ENCODE peak calls at places on chromosomes 7 and 10, in eight cellular contexts. One of them, this sample, is unnamed.

GRCh38 chr7:25642849-25643248 is 414.6 kb upstream of the NPVF start:
- DNase-seq in esophagus squamous epithelium: no peak
- DNase-seq in CD8-positive, alpha-beta T cell: no peak
- DNase-seq in cardiac muscle cell: no peak
- DNase-seq in HepG2: no peak
- DNase-seq in SJSA1: no peak
- DNase-seq in WERI-Rb-1: no peak
- DNase-seq in MM.1S: no peak
- DNase-seq in this sample: no peak

GRCh38 chr7:111168182-111168581 is 77.3 kb downstream of the LRRN3 start:
- DNase-seq in esophagus squamous epithelium: no peak
- DNase-seq in CD8-positive, alpha-beta T cell: no peak
- DNase-seq in cardiac muscle cell: no peak
- DNase-seq in HepG2: no peak
- DNase-seq in SJSA1: peak; percentile 4
- DNase-seq in WERI-Rb-1: no peak
- DNase-seq in MM.1S: no peak
- DNase-seq in this sample: no peak

GRCh38 chr7:125119559-125120115 is 190.0 kb upstream of the POT1 start:
- DNase-seq in esophagus squamous epithelium: no peak
- DNase-seq in CD8-positive, alpha-beta T cell: no peak
- DNase-seq in cardiac muscle cell: peak; percentile 1
- DNase-seq in HepG2: no peak
- DNase-seq in SJSA1: no peak
- DNase-seq in WERI-Rb-1: no peak
- DNase-seq in MM.1S: no peak
- DNase-seq in this sample: no peak

GRCh38 chr7:33805630-33806233 is 99.6 kb upstream of the BMPER start:
- DNase-seq in esophagus squamous epithelium: no peak
- DNase-seq in CD8-positive, alpha-beta T cell: no peak
- DNase-seq in cardiac muscle cell: no peak
- DNase-seq in HepG2: no peak
- DNase-seq in SJSA1: no peak
- DNase-seq in WERI-Rb-1: no peak
- DNase-seq in MM.1S: no peak
- DNase-seq in this sample: peak; percentile 13

GRCh38 chr7:33981686-33982424 is 76.5 kb downstream of the BMPER start:
- DNase-seq in esophagus squamous epithelium: no peak
- DNase-seq in CD8-positive, alpha-beta T cell: no peak
- DNase-seq in cardiac muscle cell: no peak
- DNase-seq in HepG2: no peak
- DNase-seq in SJSA1: no peak
- DNase-seq in WERI-Rb-1: no peak
- DNase-seq in MM.1S: no peak
- DNase-seq in this sample: no peak

GRCh38 chr7:155233703-155234492 is 63.8 kb upstream of the INSIG1 start:
- DNase-seq in esophagus squamous epithelium: no peak
- DNase-seq in CD8-positive, alpha-beta T cell: peak; percentile 15
- DNase-seq in cardiac muscle cell: no peak
- DNase-seq in HepG2: no peak
- DNase-seq in SJSA1: no peak
- DNase-seq in WERI-Rb-1: no peak
- DNase-seq in MM.1S: no peak
- DNase-seq in this sample: no peak

GRCh38 chr10:80173441-80173840 is 31.9 kb downstream of the ANXA11 start:
- DNase-seq in esophagus squamous epithelium: no peak
- DNase-seq in CD8-positive, alpha-beta T cell: no peak
- DNase-seq in cardiac muscle cell: no peak
- DNase-seq in HepG2: no peak
- DNase-seq in SJSA1: no peak
- DNase-seq in WERI-Rb-1: no peak
- DNase-seq in MM.1S: no peak
- DNase-seq in this sample: no peak

GRCh38 chr10:59362184-59362966 is at the start of gene FAM13C:
- DNase-seq in esophagus squamous epithelium: no peak
- DNase-seq in CD8-positive, alpha-beta T cell: no peak
- DNase-seq in cardiac muscle cell: peak; percentile 81
- DNase-seq in HepG2: peak; percentile 7
- DNase-seq in SJSA1: peak; percentile 46
- DNase-seq in WERI-Rb-1: peak; percentile 78
- DNase-seq in MM.1S: peak; percentile 64
- DNase-seq in this sample: peak; percentile 59

GRCh38 chr7:12157517-12157916 is 53.6 kb upstream of the TMEM106B start:
- DNase-seq in esophagus squamous epithelium: no peak
- DNase-seq in CD8-positive, alpha-beta T cell: no peak
- DNase-seq in cardiac muscle cell: no peak
- DNase-seq in HepG2: no peak
- DNase-seq in SJSA1: no peak
- DNase-seq in WERI-Rb-1: no peak
- DNase-seq in MM.1S: no peak
- DNase-seq in this sample: no peak

GRCh38 chr7:22281481-22281880 is 75.5 kb downstream of the RAPGEF5 start:
- DNase-seq in esophagus squamous epithelium: no peak
- DNase-seq in CD8-positive, alpha-beta T cell: no peak
- DNase-seq in cardiac muscle cell: no peak
- DNase-seq in HepG2: no peak
- DNase-seq in SJSA1: no peak
- DNase-seq in WERI-Rb-1: no peak
- DNase-seq in MM.1S: no peak
- DNase-seq in this sample: no peak

GRCh38 chr10:63573068-63573697 is 52.0 kb downstream of the REEP3 start:
- DNase-seq in esophagus squamous epithelium: no peak
- DNase-seq in CD8-positive, alpha-beta T cell: no peak
- DNase-seq in cardiac muscle cell: no peak
- DNase-seq in HepG2: no peak
- DNase-seq in SJSA1: peak; percentile 49
- DNase-seq in WERI-Rb-1: no peak
- DNase-seq in MM.1S: peak; percentile 70
- DNase-seq in this sample: no peak

GRCh38 chr10:47151880-47152279 is 148.1 kb upstream of the GDF10 start:
- DNase-seq in esophagus squamous epithelium: no peak
- DNase-seq in CD8-positive, alpha-beta T cell: no peak
- DNase-seq in cardiac muscle cell: no peak
- DNase-seq in HepG2: no peak
- DNase-seq in SJSA1: no peak
- DNase-seq in WERI-Rb-1: no peak
- DNase-seq in MM.1S: no peak
- DNase-seq in this sample: no peak

GRCh38 chr7:1460757-1461639 is 1.7 kb upstream of the MICALL2 start:
- DNase-seq in esophagus squamous epithelium: no peak
- DNase-seq in CD8-positive, alpha-beta T cell: no peak
- DNase-seq in cardiac muscle cell: peak; percentile 38
- DNase-seq in HepG2: peak; percentile 73
- DNase-seq in SJSA1: no peak
- DNase-seq in WERI-Rb-1: no peak
- DNase-seq in MM.1S: no peak
- DNase-seq in this sample: no peak
- H3K4me3 ChIP-seq in esophagus squamous epithelium: peak overlapping the region; percentile 73
- H3K4me3 ChIP-seq in CD8-positive, alpha-beta T cell: no peak overlapping the region
- H3K4me3 ChIP-seq in cardiac muscle cell: no peak overlapping the region
- H3K4me3 ChIP-seq in HepG2: peak overlapping the region; percentile 50
- H3K4me3 ChIP-seq in SJSA1: no peak overlapping the region
- H3K4me3 ChIP-seq in WERI-Rb-1: no peak overlapping the region
- H3K4me3 ChIP-seq in MM.1S: no peak overlapping the region
- H3K4me3 ChIP-seq in this sample: no peak overlapping the region

GRCh38 chr10:43057831-43058340 is 19.0 kb upstream of the RET start:
- DNase-seq in esophagus squamous epithelium: no peak
- DNase-seq in CD8-positive, alpha-beta T cell: no peak
- DNase-seq in cardiac muscle cell: no peak
- DNase-seq in HepG2: no peak
- DNase-seq in SJSA1: no peak
- DNase-seq in WERI-Rb-1: no peak
- DNase-seq in MM.1S: no peak
- DNase-seq in this sample: no peak

GRCh38 chr10:43058716-43059335 is 18.0 kb upstream of the RET start:
- DNase-seq in esophagus squamous epithelium: no peak
- DNase-seq in CD8-positive, alpha-beta T cell: no peak
- DNase-seq in cardiac muscle cell: no peak
- DNase-seq in HepG2: no peak
- DNase-seq in SJSA1: no peak
- DNase-seq in WERI-Rb-1: no peak
- DNase-seq in MM.1S: no peak
- DNase-seq in this sample: no peak

GRCh38 chr10:43061331-43061730 is 15.5 kb upstream of the RET start:
- DNase-seq in esophagus squamous epithelium: no peak
- DNase-seq in CD8-positive, alpha-beta T cell: no peak
- DNase-seq in cardiac muscle cell: no peak
- DNase-seq in HepG2: no peak
- DNase-seq in SJSA1: no peak
- DNase-seq in WERI-Rb-1: no peak
- DNase-seq in MM.1S: no peak
- DNase-seq in this sample: no peak

GRCh38 chr10:43060291-43060690 is 16.6 kb upstream of the RET start:
- DNase-seq in esophagus squamous epithelium: no peak
- DNase-seq in CD8-positive, alpha-beta T cell: no peak
- DNase-seq in cardiac muscle cell: no peak
- DNase-seq in HepG2: no peak
- DNase-seq in SJSA1: no peak
- DNase-seq in WERI-Rb-1: no peak
- DNase-seq in MM.1S: no peak
- DNase-seq in this sample: no peak

DNA sequence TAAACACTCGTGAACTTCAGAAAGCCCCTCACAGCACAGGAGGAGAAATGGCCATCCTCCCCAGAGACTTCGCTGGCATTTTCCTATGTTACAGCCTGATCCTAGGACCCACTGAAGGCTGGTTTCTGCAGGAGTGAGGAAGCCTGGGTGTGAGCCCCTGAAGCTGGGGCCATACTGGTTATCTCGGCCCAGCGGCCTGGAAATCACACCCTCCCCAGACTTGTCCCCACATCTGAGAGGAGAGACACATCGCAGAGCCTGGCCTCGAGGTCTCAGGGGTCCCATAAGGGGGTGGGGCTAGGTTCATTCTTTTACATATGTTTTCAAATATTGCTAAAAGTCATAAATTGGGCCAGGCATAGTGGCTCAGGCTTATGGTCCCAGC is 17.5 kb upstream of the RET start:
- DNase-seq in esophagus squamous epithelium: no peak
- DNase-seq in CD8-positive, alpha-beta T cell: no peak
- DNase-seq in cardiac muscle cell: no peak
- DNase-seq in HepG2: no peak
- DNase-seq in SJSA1: no peak
- DNase-seq in WERI-Rb-1: no peak
- DNase-seq in MM.1S: no peak
- DNase-seq in this sample: no peak
- H3K27me3 ChIP-seq in esophagus squamous epithelium: no peaks in the 10 kb centered on the region
- H3K27me3 ChIP-seq in CD8-positive, alpha-beta T cell: no peaks in the 10 kb centered on the region
- H3K27me3 ChIP-seq in cardiac muscle cell: no peaks in the 10 kb centered on the region
- H3K27me3 ChIP-seq in HepG2: peaks cover 22% of the 10 kb centered on the region
- H3K27me3 ChIP-seq in SJSA1: no peaks in the 10 kb centered on the region
- H3K27me3 ChIP-seq in WERI-Rb-1: peaks cover 92% of the 10 kb centered on the region
- H3K27me3 ChIP-seq in MM.1S: no peaks in the 10 kb centered on the region
- H3K27me3 ChIP-seq in this sample: no peaks in the 10 kb centered on the region

DNA sequence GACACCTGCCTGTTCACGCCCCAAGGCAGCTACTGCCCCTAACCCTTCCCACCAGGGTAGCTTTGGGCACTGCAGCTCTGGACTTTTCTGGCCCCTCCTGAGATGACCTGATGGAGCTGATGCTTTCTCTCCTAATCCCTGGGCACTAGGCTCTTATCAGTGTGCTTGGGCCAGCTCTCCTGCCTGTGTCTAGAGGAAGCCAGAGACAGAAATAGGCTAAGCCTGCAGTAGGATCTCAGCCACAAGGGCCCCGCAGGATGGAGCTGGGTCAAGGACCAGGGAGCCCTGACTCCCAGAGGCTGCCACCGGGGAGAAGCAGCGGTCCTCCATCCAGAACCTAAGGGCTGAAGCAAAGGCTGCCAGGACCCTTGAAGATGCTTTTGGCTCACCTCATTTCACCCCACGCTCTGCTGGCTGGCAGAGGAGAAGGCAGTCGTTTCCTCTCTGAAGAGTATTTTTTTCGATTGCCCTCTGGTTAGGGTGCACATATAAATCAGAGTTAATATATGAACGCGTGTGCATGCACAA is 580.8 kb downstream of the GALNT17 start:
- DNase-seq in esophagus squamous epithelium: no peak
- DNase-seq in CD8-positive, alpha-beta T cell: no peak
- DNase-seq in cardiac muscle cell: peak; percentile 19
- DNase-seq in HepG2: no peak
- DNase-seq in SJSA1: no peak
- DNase-seq in WERI-Rb-1: no peak
- DNase-seq in MM.1S: no peak
- DNase-seq in this sample: no peak
- H3K9me3 ChIP-seq in esophagus squamous epithelium: no peaks in the 10 kb centered on the region
- H3K9me3 ChIP-seq in CD8-positive, alpha-beta T cell: no peaks in the 10 kb centered on the region
- H3K9me3 ChIP-seq in cardiac muscle cell: no peaks in the 10 kb centered on the region
- H3K9me3 ChIP-seq in HepG2: no peaks in the 10 kb centered on the region
- H3K9me3 ChIP-seq in SJSA1: peaks cover 9% of the 10 kb centered on the region
- H3K9me3 ChIP-seq in WERI-Rb-1: no peaks in the 10 kb centered on the region
- H3K9me3 ChIP-seq in MM.1S: no peaks in the 10 kb centered on the region
- H3K9me3 ChIP-seq in this sample: no peaks in the 10 kb centered on the region

DNA sequence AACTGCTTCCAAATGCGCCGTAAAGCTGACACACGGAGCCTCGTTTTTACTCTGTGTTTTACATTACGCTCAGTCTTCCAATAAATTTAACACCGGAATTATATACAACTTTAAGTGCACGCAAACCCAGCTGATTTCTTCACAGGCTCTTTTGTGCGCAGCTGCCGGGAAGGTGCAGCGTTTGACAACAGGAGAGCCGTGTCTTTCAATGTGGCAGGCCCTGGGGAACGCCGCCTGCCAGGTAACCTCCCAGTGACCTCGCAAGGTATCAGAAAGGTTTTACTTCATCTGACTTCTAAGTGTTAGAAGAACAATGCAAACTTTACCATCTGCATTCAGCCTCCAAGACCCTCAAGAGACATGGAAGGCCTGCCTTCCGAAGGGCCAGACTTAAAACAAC is 35.0 kb downstream of the GFRA1 start:
- DNase-seq in esophagus squamous epithelium: no peak
- DNase-seq in CD8-positive, alpha-beta T cell: no peak
- DNase-seq in cardiac muscle cell: no peak
- DNase-seq in HepG2: no peak
- DNase-seq in SJSA1: no peak
- DNase-seq in WERI-Rb-1: no peak
- DNase-seq in MM.1S: no peak
- DNase-seq in this sample: no peak
- H3K4me3 ChIP-seq in esophagus squamous epithelium: no peak overlapping the region
- H3K4me3 ChIP-seq in CD8-positive, alpha-beta T cell: no peak overlapping the region
- H3K4me3 ChIP-seq in cardiac muscle cell: no peak overlapping the region
- H3K4me3 ChIP-seq in HepG2: no peak overlapping the region
- H3K4me3 ChIP-seq in SJSA1: no peak overlapping the region
- H3K4me3 ChIP-seq in WERI-Rb-1: no peak overlapping the region
- H3K4me3 ChIP-seq in MM.1S: no peak overlapping the region
- H3K4me3 ChIP-seq in this sample: no peak overlapping the region

GRCh38 chr10:100748251-100749058 is 3.1 kb downstream of the PAX2 start:
- DNase-seq in esophagus squamous epithelium: no peak
- DNase-seq in CD8-positive, alpha-beta T cell: no peak
- DNase-seq in cardiac muscle cell: no peak
- DNase-seq in HepG2: no peak
- DNase-seq in SJSA1: no peak
- DNase-seq in WERI-Rb-1: no peak
- DNase-seq in MM.1S: no peak
- DNase-seq in this sample: no peak
- H3K27me3 ChIP-seq in esophagus squamous epithelium: peaks cover 65% of the 10 kb centered on the region
- H3K27me3 ChIP-seq in CD8-positive, alpha-beta T cell: peaks cover 55% of the 10 kb centered on the region
- H3K27me3 ChIP-seq in cardiac muscle cell: peaks cover 100% of the 10 kb centered on the region
- H3K27me3 ChIP-seq in HepG2: peaks cover 94% of the 10 kb centered on the region
- H3K27me3 ChIP-seq in SJSA1: peaks cover 98% of the 10 kb centered on the region
- H3K27me3 ChIP-seq in WERI-Rb-1: peaks cover 96% of the 10 kb centered on the region
- H3K27me3 ChIP-seq in MM.1S: peaks cover 95% of the 10 kb centered on the region
- H3K27me3 ChIP-seq in this sample: peaks cover 92% of the 10 kb centered on the region